ENCODE peak calls at places on chromosomes 6 and 20, in six cellular contexts. Q is brain microvascular endothelial cell; D is fibroblast of lung; Y is CD8-positive, alpha-beta T cell; I is body of pancreas; J is kidney epithelial cell. N is an unnamed sample.

GRCh38 chr6:112851141-112851540 is 504.0 kb downstream of the RFPL4B start:
- DNase-seq in Q (no peak), I (no peak), J (no peak), D (no peak), Y (no peak), N (no peak)

GRCh38 chr20:45378191-45378590 is at the start of gene TP53TG5:
- DNase-seq in Y (no peak), I (no peak), Q (no peak), D (no peak), J (no peak), N (no peak)

GRCh38 chr6:4610256-4610655 is 165.9 kb upstream of the CDYL start:
- DNase-seq in I (peak; percentile 15), Y (no peak), Q (peak; percentile 74), J (peak; percentile 50), D (peak; percentile 70), N (peak; percentile 33)

GRCh38 chr6:68778356-68779020 is 143.4 kb downstream of the ADGRB3 start:
- DNase-seq in I (no peak), D (peak; percentile 88), Y (no peak), Q (peak; percentile 38), J (no peak), N (no peak)

GRCh38 chr6:44349904-44350649 is 7.6 kb downstream of the SPATS1 start:
- DNase-seq in D (no peak), I (no peak), Y (no peak), Q (no peak), J (no peak), N (no peak)

GRCh38 chr6:37554480-37554819 is 54.8 kb upstream of the CCDC167 start:
- DNase-seq in Q (peak; percentile 26), Y (no peak), I (no peak), D (no peak), J (peak; percentile 52), N (no peak)

GRCh38 chr20:64036346-64037198 is 590 bp downstream of the C20orf204 start:
- DNase-seq in Y (no peak), I (no peak), Q (no peak), J (no peak), D (peak; percentile 41), N (no peak)

GRCh38 chr6:42784739-42785498 is 3.1 kb downstream of the BICRAL start:
- DNase-seq in J (no peak), D (no peak), I (peak; percentile 62), Y (no peak), Q (no peak), N (no peak)

GRCh38 chr20:21100590-21101452 is 5.3 kb downstream of the LINC00237 start:
- DNase-seq in Y (no peak), I (no peak), Q (no peak), J (no peak), D (peak; percentile 66), N (no peak)

GRCh38 chr20:44219791-44220190 is 9.2 kb upstream of the OSER1 start:
- DNase-seq in D (no peak), Y (no peak), J (no peak), Q (no peak), I (peak; percentile 23), N (no peak)

GRCh38 chr20:63118786-63119450 is 97.0 kb downstream of the YTHDF1 start:
- DNase-seq in D (no peak), Q (no peak), Y (no peak), J (no peak), I (no peak), N (no peak)

GRCh38 chr6:1384549-1385128 is 4.7 kb upstream of the FOXF2 start:
- DNase-seq in D (peak; percentile 28), I (no peak), Y (no peak), J (no peak), Q (no peak), N (no peak)

GRCh38 chr6:62707156-62707555 is 421.1 kb upstream of the KHDRBS2 start:
- DNase-seq in Q (no peak), J (no peak), Y (no peak), D (no peak), I (no peak), N (no peak)

GRCh38 chr20:62203378-62204030 is 16.6 kb downstream of the HRH3 start:
- DNase-seq in Y (no peak), D (no peak), J (no peak), Q (no peak), I (no peak), N (no peak)

GRCh38 chr6:136226027-136226673 is 24.0 kb downstream of the MTFR2 start:
- DNase-seq in J (no peak), Q (peak; percentile 30), Y (peak; percentile 60), D (peak; percentile 83), I (peak; percentile 57), N (peak; percentile 19)

GRCh38 chr20:53947501-53948195 is 122.7 kb downstream of the BCAS1 start:
- DNase-seq in Y (no peak), J (no peak), D (no peak), Q (no peak), I (no peak), N (no peak)

GRCh38 chr20:44026932-44027685 is 112.5 kb downstream of the TOX2 start:
- DNase-seq in Q (no peak), D (no peak), Y (no peak), I (no peak), J (no peak), N (no peak)

GRCh38 chr6:164749126-164749758 is 560.2 kb downstream of the C6orf118 start:
- DNase-seq in D (no peak), Y (no peak), J (peak; percentile 48), Q (no peak), I (no peak), N (no peak)

GRCh38 chr6:150207931-150208570 is 65.2 kb downstream of the PPP1R14C start:
- DNase-seq in Q (no peak), J (no peak), I (no peak), D (no peak), Y (no peak), N (no peak)

GRCh38 chr6:153024401-153025017 is 22.0 kb upstream of the MTRF1L start:
- DNase-seq in I (peak; percentile 46), D (peak; percentile 66), J (no peak), Y (peak; percentile 46), Q (peak; percentile 71), N (no peak)

DNA sequence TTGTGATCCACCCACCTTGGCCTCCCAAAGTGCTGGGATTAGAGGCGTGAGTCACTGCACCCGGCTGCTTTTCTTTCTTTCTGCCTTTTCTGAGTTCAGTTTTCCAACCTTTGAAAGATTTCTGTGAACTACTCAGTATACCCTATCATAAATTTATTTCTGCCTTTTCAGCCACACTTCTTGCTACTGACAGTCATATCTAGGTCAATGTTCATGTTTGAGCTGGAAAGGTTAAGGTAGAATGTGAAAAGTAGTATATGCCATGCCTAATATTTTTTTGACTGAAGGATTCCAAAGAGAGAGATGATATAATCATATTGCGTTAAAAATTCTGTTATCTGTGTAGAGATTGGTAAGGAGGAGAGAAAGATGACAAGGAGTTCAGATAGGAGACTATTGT is 25.9 kb upstream of the CEP162 start:
- DNase-seq in Y (no peak), D (no peak), Q (no peak), J (no peak), I (no peak), N (no peak)
- H3K4me3 ChIP-seq in Y (no peak overlapping the region), D (no peak overlapping the region), Q (no peak overlapping the region), J (no peak overlapping the region), I (no peak overlapping the region), N (no peak overlapping the region)

DNA sequence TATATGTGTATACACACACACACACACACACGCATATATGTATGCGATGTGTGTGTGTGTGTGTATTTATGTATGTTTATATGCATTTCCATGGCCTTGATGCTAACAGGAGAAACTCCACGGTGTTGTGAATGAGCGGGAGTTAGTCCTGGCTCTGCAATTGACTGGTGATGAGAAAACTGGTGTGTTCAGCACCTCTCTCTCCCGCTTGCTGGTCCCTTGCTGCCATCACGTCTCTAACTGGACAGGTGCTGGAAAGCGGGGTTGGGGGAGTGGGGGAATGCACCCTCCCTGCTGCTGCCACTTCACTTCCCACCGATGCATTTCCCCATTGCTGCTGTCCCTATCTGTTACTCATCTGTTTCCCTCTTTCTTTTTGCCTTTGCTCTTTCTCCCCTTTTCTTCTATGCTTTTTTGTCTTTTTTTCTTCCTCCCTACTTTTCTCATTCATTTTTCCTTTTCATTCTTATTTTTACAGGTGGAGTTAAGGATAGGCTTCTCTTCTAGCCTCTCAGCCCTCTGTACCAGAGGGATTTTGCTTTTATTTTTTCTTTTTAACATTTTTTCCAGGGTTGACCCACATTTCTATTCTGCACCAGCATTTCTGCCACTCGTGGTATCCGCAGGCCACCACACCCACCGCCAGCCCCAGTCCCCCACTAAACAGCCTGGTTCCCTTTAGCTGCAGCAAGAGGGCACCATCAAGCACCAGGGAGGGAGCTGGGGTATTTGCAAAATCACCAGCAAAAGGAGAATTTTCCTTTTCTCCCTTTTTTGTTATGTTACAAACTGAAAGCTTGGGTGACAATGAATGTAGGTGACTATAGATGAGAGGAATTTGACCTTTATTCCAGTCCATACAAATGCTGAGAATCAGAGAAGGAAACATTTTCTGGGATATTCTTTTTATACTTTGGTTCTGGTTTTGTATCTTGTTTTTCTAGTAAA is 115.6 kb downstream of the TCP11 start:
- DNase-seq in D (no peak), J (no peak), Y (no peak), Q (no peak), I (no peak), N (no peak)
- TF ChIP-seq CTCF in D (no peak), J (peak; percentile 16), Y (no peak), Q (peak; percentile 50), I (no peak), N (peak; percentile 32)

GRCh38 chr6:33591633-33592032 is 11.6 kb upstream of the BAK1 start:
- DNase-seq in Y (no peak), D (no peak), Q (no peak), I (no peak), J (no peak), N (no peak)

GRCh38 chr6:33592280-33592594 is 12.2 kb upstream of the BAK1 start:
- DNase-seq in I (no peak), J (no peak), Y (no peak), D (no peak), Q (no peak), N (no peak)

GRCh38 chr6:33589366-33589722 is 9.3 kb upstream of the BAK1 start:
- DNase-seq in J (no peak), Y (no peak), Q (no peak), I (no peak), D (no peak), N (no peak)

GRCh38 chr6:33589723-33590530 is 9.9 kb upstream of the BAK1 start:
- DNase-seq in Q (peak; percentile 41), I (peak; percentile 78), Y (peak; percentile 58), D (peak; percentile 78), J (peak; percentile 95), N (peak; percentile 81)

DNA sequence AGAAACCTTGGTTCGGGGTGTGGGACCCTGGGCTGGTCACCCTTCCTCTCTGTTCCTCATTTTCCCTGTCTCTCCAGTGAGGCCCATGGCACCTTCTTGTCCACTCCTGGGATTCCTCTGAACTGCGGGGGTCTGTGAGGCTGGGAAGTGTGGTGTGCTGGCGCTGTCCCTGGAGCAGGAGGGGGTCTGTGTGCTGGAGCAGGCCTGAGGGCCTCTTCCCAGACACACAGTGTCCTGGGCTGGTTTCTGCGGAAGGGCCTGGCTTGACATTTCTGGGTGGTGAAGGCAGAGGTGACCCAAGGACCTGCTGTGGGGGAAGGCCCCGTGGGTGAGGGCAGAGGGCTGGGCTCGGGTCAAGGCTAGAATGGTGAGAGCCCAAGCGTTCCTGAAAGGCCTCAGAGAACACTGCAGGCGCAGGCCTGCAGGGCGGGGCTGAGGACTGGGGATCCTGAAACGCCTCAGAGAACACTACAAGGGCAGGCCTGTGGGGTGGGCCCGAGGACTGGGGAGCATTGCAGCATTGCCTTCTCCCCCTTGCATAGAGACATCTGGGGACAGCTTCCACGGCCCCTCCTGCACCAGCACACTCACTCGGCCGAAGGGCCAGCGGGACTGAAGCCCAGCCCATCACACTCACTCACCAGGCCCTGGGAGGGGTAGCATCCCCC is 10.6 kb upstream of the BAK1 start:
- DNase-seq in I (no peak), J (peak; percentile 14), D (no peak), Y (no peak), Q (no peak), N (no peak)
- H3K4me3 ChIP-seq in I (no peak overlapping the region), J (no peak overlapping the region), D (no peak overlapping the region), Y (no peak overlapping the region), Q (no peak overlapping the region), N (no peak overlapping the region)

GRCh38 chr20:56817780-56818675 is 188.9 kb downstream of the TFAP2C start:
- DNase-seq in Y (no peak), Q (no peak), D (no peak), J (no peak), I (no peak), N (no peak)
- TF ChIP-seq CTCF in Y (no peak), Q (peak; percentile 16), D (no peak), J (no peak), I (no peak), N (peak; percentile 26)

N was measured in epithelial cell of proximal tubule.